ENCODE peak calls at places on chromosomes 2 and 18, in five cellular contexts. N is stimulated activated CD8-positive, alpha-beta memory T cell treated with anti-CD3 and anti-CD28 coated beads, Interleukin-4, amount 100 ng/mL, for 1 hour; J is C1 segment of cervical spinal cord; B is T-helper 2 cell; H is ureter. G is an unnamed sample.

GRCh38 chr2:185219981-185220380 is 518.6 kb upstream of the FSIP2 start:
- DNase-seq in N (no peak), J (peak), B (no peak), H (no peak), G (no peak)

GRCh38 chr2:41414486-41415230 is 633.2 kb upstream of the PKDCC start:
- DNase-seq in N (no peak), J (no peak), B (no peak), H (no peak), G (no peak)

GRCh38 chr18:31606265-31606664 is 14.6 kb downstream of the TTR start:
- DNase-seq in N (no peak), J (no peak), B (no peak), H (no peak), G (no peak)

GRCh38 chr2:222424729-222425671 is 657 bp downstream of the SGPP2 start:
- DNase-seq in N (no peak), J (peak), B (peak), H (no peak), G (no peak)

GRCh38 chr18:23540867-23541266 is 37.6 kb downstream of the RMC1 start:
- DNase-seq in N (no peak), J (no peak), B (no peak), H (no peak), G (no peak)

GRCh38 chr2:78351208-78351607 is 674.3 kb upstream of the REG3G start:
- DNase-seq in N (no peak), J (no peak), B (no peak), H (no peak), G (no peak)

GRCh38 chr2:44918095-44918775 is 23.3 kb upstream of the SIX3 start:
- DNase-seq in N (no peak), J (no peak), B (no peak), H (no peak), G (no peak)

GRCh38 chr2:102915128-102915527 is 153.3 kb downstream of the TMEM182 start:
- DNase-seq in N (no peak), J (no peak), B (no peak), H (no peak), G (no peak)

GRCh38 chr18:21196426-21196825 is 45.6 kb upstream of the GREB1L start:
- DNase-seq in N (no peak), J (no peak), B (no peak), H (no peak), G (no peak)

GRCh38 chr2:223950448-223951347 is 5.6 kb upstream of the WDFY1 start:
- DNase-seq in N (no peak), J (no peak), B (no peak), H (no peak), G (no peak)

GRCh38 chr18:8808001-8808400 is 102.6 kb downstream of the MTCL1 start:
- DNase-seq in N (no peak), J (peak), B (no peak), H (no peak), G (no peak)

GRCh38 chr2:148529745-148530144 is 114.8 kb upstream of the EPC2 start:
- DNase-seq in N (no peak), J (no peak), B (no peak), H (no peak), G (no peak)

GRCh38 chr2:39593439-39594393 is 72.0 kb upstream of the TMEM178A start:
- DNase-seq in N (no peak), J (peak), B (no peak), H (no peak), G (no peak)

GRCh38 chr2:130377491-130377890 is 21.6 kb downstream of the PTPN18 start:
- DNase-seq in N (no peak), J (no peak), B (no peak), H (no peak), G (peak)

GRCh38 chr2:23376972-23377371 is 8.0 kb upstream of the KLHL29 start:
- DNase-seq in N (no peak), J (no peak), B (no peak), H (no peak), G (no peak)

GRCh38 chr2:72572501-72572900 is 253.3 kb downstream of the EXOC6B start:
- DNase-seq in N (no peak), J (no peak), B (no peak), H (no peak), G (no peak)

GRCh38 chr2:122710049-122710448 is 954.6 kb downstream of the TSN start:
- DNase-seq in N (no peak), J (no peak), B (no peak), H (no peak), G (no peak)

GRCh38 chr2:100561191-100561590 is 1.6 kb upstream of the PDCL3 start:
- DNase-seq in N (no peak), J (no peak), B (no peak), H (no peak), G (no peak)

GRCh38 chr2:185245806-185246205 is 492.8 kb upstream of the FSIP2 start:
- DNase-seq in N (no peak), J (no peak), B (no peak), H (no peak), G (no peak)

GRCh38 chr2:28348149-28348567 is 44.5 kb upstream of the FOSL2 start:
- DNase-seq in N (no peak), J (no peak), B (no peak), H (no peak), G (no peak)

GRCh38 chr18:45619826-45620201 is 4.5 kb downstream of the SLC14A2 start:
- DNase-seq in N (no peak), J (no peak), B (no peak), H (no peak), G (no peak)

GRCh38 chr2:241069821-241070281 is 32.2 kb downstream of the MTERF4 start:
- DNase-seq in N (no peak), J (peak), B (no peak), H (no peak), G (no peak)

GRCh38 chr2:207055254-207055653 is 110.5 kb downstream of the KLF7 start:
- DNase-seq in N (no peak), J (no peak), B (no peak), H (no peak), G (no peak)

GRCh38 chr2:196268538-196269338 is 97.4 kb upstream of the STK17B start:
- DNase-seq in N (no peak), J (no peak), B (no peak), H (no peak), G (no peak)